ENCODE peak calls at places on chromosomes 7 and 10, in six cellular contexts. K is NCI-H748 treated with DMSO at 0.1 percent for 48 hours, G is NCI-H1105, Y is Calu3, R is NCI-H2171 treated with DMSO at 0.1 percent for 48 hours, H is ELR. M is an unnamed sample.

GRCh38 chr10:5584895-5585516 is 60.2 kb downstream of the CALML3 start:
- DNase-seq in K (no peak), G (no peak), Y (peak; percentile 60), R (no peak), H (peak; percentile 100), M (peak; percentile 31)

GRCh38 chr7:11951909-11952308 is 119.9 kb upstream of the THSD7A start:
- DNase-seq in K (no peak), G (no peak), Y (no peak), R (no peak), H (peak; percentile 44), M (no peak)

GRCh38 chr7:108034586-108034985 is 31.6 kb upstream of the LAMB1 start:
- DNase-seq in K (no peak), G (no peak), Y (no peak), R (no peak), H (no peak), M (no peak)

GRCh38 chr7:46854958-46855473 is 726.9 kb downstream of the TNS3 start:
- DNase-seq in K (no peak), G (no peak), Y (no peak), R (no peak), H (peak; percentile 66), M (no peak)

GRCh38 chr10:132361581-132362101 is 29.6 kb downstream of the LRRC27 start:
- DNase-seq in K (no peak), G (no peak), Y (no peak), R (no peak), H (no peak), M (no peak)

GRCh38 chr7:153604-154003 is 38.8 kb upstream of the FAM20C start:
- DNase-seq in K (no peak), G (no peak), Y (no peak), R (no peak), H (no peak), M (no peak)

GRCh38 chr10:78214931-78215330 is 181.3 kb downstream of the RPS24 start:
- DNase-seq in K (no peak), G (no peak), Y (no peak), R (no peak), H (no peak), M (no peak)

GRCh38 chr10:131728829-131729228 is 172.0 kb upstream of the PPP2R2D start:
- DNase-seq in K (no peak), G (no peak), Y (no peak), R (no peak), H (no peak), M (no peak)

GRCh38 chr7:19009241-19009935 is 108.0 kb downstream of the TWIST1 start:
- DNase-seq in K (no peak), G (no peak), Y (no peak), R (no peak), H (peak; percentile 80), M (no peak)

GRCh38 chr7:24668922-24669635 is 88.2 kb downstream of the GSDME start:
- DNase-seq in K (no peak), G (no peak), Y (no peak), R (no peak), H (peak; percentile 77), M (peak; percentile 11)

GRCh38 chr7:45157286-45157652 is 322 bp upstream of the RAMP3 start:
- DNase-seq in K (no peak), G (no peak), Y (no peak), R (no peak), H (no peak), M (no peak)

GRCh38 chr7:158372400-158373302 is 215.0 kb downstream of the PTPRN2 start:
- DNase-seq in K (no peak), G (no peak), Y (no peak), R (no peak), H (no peak), M (no peak)

GRCh38 chr7:27198871-27199801 is 755 bp downstream of the HOXA13 start:
- DNase-seq in K (no peak), G (peak; percentile 45), Y (peak; percentile 59), R (peak; percentile 57), H (peak; percentile 70), M (no peak)

GRCh38 chr10:17025444-17026295 is 103.9 kb downstream of the CUBN start:
- DNase-seq in K (no peak), G (no peak), Y (no peak), R (no peak), H (peak; percentile 99), M (peak; percentile 95)

GRCh38 chr7:5284304-5285281 is 1.9 kb downstream of the SLC29A4 start:
- DNase-seq in K (peak; percentile 76), G (peak; percentile 83), Y (peak; percentile 77), R (peak; percentile 44), H (peak; percentile 49), M (peak; percentile 32)

GRCh38 chr7:51471199-51472016 is 154.8 kb upstream of the COBL start:
- DNase-seq in K (peak; percentile 38), G (peak; percentile 82), Y (no peak), R (no peak), H (no peak), M (no peak)

GRCh38 chr10:74026428-74026979 is 28.6 kb downstream of the VCL start:
- DNase-seq in K (no peak), G (no peak), Y (no peak), R (no peak), H (no peak), M (no peak)

GRCh38 chr7:75931676-75932075 is 16.7 kb downstream of the POR start:
- DNase-seq in K (peak; percentile 42), G (peak; percentile 89), Y (no peak), R (peak; percentile 99), H (no peak), M (peak; percentile 26)

GRCh38 chr7:73823257-73823656 is 7.5 kb upstream of the CLDN4 start:
- DNase-seq in K (no peak), G (no peak), Y (no peak), R (no peak), H (no peak), M (no peak)

GRCh38 chr7:76383089-76383944 is 24.5 kb upstream of the YWHAG start:
- DNase-seq in K (no peak), G (no peak), Y (no peak), R (no peak), H (peak; percentile 17), M (peak; percentile 51)

GRCh38 chr7:41187322-41187721 is 515.6 kb downstream of the INHBA start:
- DNase-seq in K (no peak), G (no peak), Y (no peak), R (no peak), H (peak; percentile 21), M (peak; percentile 74)

GRCh38 chr7:30918676-30919075 is 7.0 kb downstream of the AQP1 start:
- DNase-seq in K (no peak), G (no peak), Y (no peak), R (no peak), H (no peak), M (no peak)

GRCh38 chr7:63024446-63024845 is 974.2 kb upstream of the ZNF722 start:
- DNase-seq in K (no peak), G (no peak), Y (no peak), R (no peak), H (no peak), M (no peak)

GRCh38 chr10:124978376-124978725 is 36.4 kb downstream of the ZRANB1 start:
- DNase-seq in K (no peak), G (no peak), Y (no peak), R (no peak), H (no peak), M (no peak)

GRCh38 chr7:111892568-111892967 is 313.6 kb downstream of the DOCK4 start:
- DNase-seq in K (no peak), G (no peak), Y (no peak), R (no peak), H (no peak), M (no peak)

GRCh38 chr10:21329995-21330627 is 195.4 kb downstream of the SKIDA1 start:
- DNase-seq in K (no peak), G (no peak), Y (peak; percentile 65), R (no peak), H (peak; percentile 87), M (peak; percentile 93)

GRCh38 chr7:150325901-150326300 is 2.6 kb upstream of the ACTR3C start:
- DNase-seq in K (no peak), G (no peak), Y (no peak), R (no peak), H (no peak), M (no peak)

GRCh38 chr7:22805227-22805626 is 17.4 kb downstream of the TOMM7 start:
- DNase-seq in K (no peak), G (no peak), Y (no peak), R (no peak), H (no peak), M (no peak)

GRCh38 chr10:73940634-73941221 is 29.8 kb downstream of the PLAU start:
- DNase-seq in K (no peak), G (no peak), Y (peak; percentile 96), R (peak; percentile 26), H (peak; percentile 81), M (peak; percentile 14)

GRCh38 chr10:8060010-8060703 is 5.7 kb downstream of the GATA3 start:
- DNase-seq in K (no peak), G (no peak), Y (no peak), R (no peak), H (no peak), M (no peak)

GRCh38 chr10:86486856-86487255 is 34.7 kb downstream of the WAPL start:
- DNase-seq in K (no peak), G (no peak), Y (no peak), R (no peak), H (no peak), M (no peak)

GRCh38 chr10:13973742-13974141 is 357.0 kb downstream of the FRMD4A start:
- DNase-seq in K (no peak), G (peak; percentile 23), Y (no peak), R (no peak), H (no peak), M (no peak)

GRCh38 chr7:99624487-99624886 is 7.7 kb downstream of the ZSCAN25 start:
- DNase-seq in K (no peak), G (no peak), Y (no peak), R (no peak), H (no peak), M (no peak)

M was measured in dermis microvascular lymphatic vessel endothelial cell.